ENCODE peak calls at places on chromosomes 6 and 20, in seven cellular contexts. W is heart left ventricle; B is ascending aorta; K is small intestine; P is HCT116; A is right atrium auricular region; D is CD8-positive, alpha-beta T cell. S is an unnamed sample. For H3K4me1, the result is how much of the 10 kb centered on the place peaks cover.

GRCh38 chr20:63092660-63093215 is 86.0 kb upstream of the BHLHE23 start:
- DNase-seq in K (no peak), W (no peak), B (peak), A (no peak), P (no peak), D (no peak), S (peak)

GRCh38 chr6:64811145-64811544 is 895.9 kb downstream of the EYS start:
- DNase-seq in P (no peak), K (no peak), D (no peak), B (no peak), A (no peak), W (no peak), S (no peak)

GRCh38 chr6:148974351-148974750 is 227.5 kb downstream of the UST start:
- DNase-seq in W (no peak), P (no peak), A (no peak), K (no peak), D (no peak), B (no peak), S (no peak)

GRCh38 chr20:47468290-47469050 is 33.2 kb upstream of the NCOA3 start:
- DNase-seq in B (no peak), A (no peak), K (peak), P (no peak), D (no peak), W (no peak), S (no peak)

GRCh38 chr20:10540636-10541493 is 105.8 kb downstream of the SLX4IP start:
- DNase-seq in W (no peak), K (peak), A (no peak), B (no peak), P (peak), D (no peak), S (no peak)

GRCh38 chr6:140480852-140481251 is 1106.4 kb upstream of the CITED2 start:
- DNase-seq in P (no peak), D (no peak), K (no peak), A (no peak), W (peak), B (no peak), S (no peak)

GRCh38 chr6:30626484-30627366 is at the start of gene ATAT1:
- DNase-seq in B (peak), W (peak), K (peak), D (peak), P (peak), A (peak), S (peak)

GRCh38 chr6:124963416-124964083 is 1.3 kb downstream of the RNF217 start:
- DNase-seq in W (no peak), D (no peak), B (no peak), P (no peak), K (peak), A (no peak), S (peak)

GRCh38 chr6:133761706-133762105 is 127.2 kb upstream of the TCF21 start:
- DNase-seq in A (no peak), K (no peak), W (no peak), D (no peak), B (no peak), P (no peak), S (no peak)

GRCh38 chr20:57102160-57102559 is 164.3 kb downstream of the BMP7 start:
- DNase-seq in D (no peak), W (no peak), P (no peak), A (no peak), B (no peak), K (no peak), S (no peak)

GRCh38 chr6:11210386-11211138 is 21.9 kb downstream of the NEDD9 start:
- DNase-seq in D (no peak), P (no peak), W (no peak), B (no peak), A (no peak), K (no peak), S (peak)

GRCh38 chr6:116444991-116445566 is 16.1 kb upstream of the CALHM6 start:
- DNase-seq in A (no peak), P (no peak), D (no peak), K (no peak), B (no peak), W (no peak), S (no peak)

GRCh38 chr20:8534368-8534767 is 402.3 kb downstream of the PLCB1 start:
- DNase-seq in P (no peak), D (no peak), K (no peak), B (no peak), W (no peak), A (no peak), S (peak)

GRCh38 chr6:13152804-13153203 is 175.5 kb downstream of the TBC1D7 start:
- DNase-seq in P (no peak), W (no peak), B (no peak), K (no peak), A (no peak), D (no peak), S (peak)

GRCh38 chr6:22613695-22614094 is 44.3 kb downstream of the HDGFL1 start:
- DNase-seq in K (no peak), B (no peak), A (no peak), P (no peak), W (no peak), D (no peak), S (peak)

GRCh38 chr6:9646346-9647042 is 768.4 kb downstream of the TFAP2A start:
- DNase-seq in D (no peak), A (peak), P (no peak), B (no peak), K (no peak), W (peak), S (no peak)

GRCh38 chr20:38252292-38253288 is 7.9 kb downstream of the KIAA1755 start:
- DNase-seq in B (peak), W (no peak), K (no peak), P (no peak), A (no peak), D (no peak), S (no peak)

GRCh38 chr6:105051941-105052471 is 95.1 kb downstream of the LIN28B start:
- DNase-seq in A (no peak), P (no peak), D (no peak), B (no peak), W (no peak), K (no peak), S (no peak)

GRCh38 chr6:44304282-44305199 is 8.6 kb downstream of the AARS2 start:
- DNase-seq in D (peak), B (no peak), A (no peak), W (no peak), P (peak), K (peak), S (peak)

GRCh38 chr6:84243240-84243639 is 15.8 kb upstream of the CEP162 start:
- DNase-seq in P (no peak), K (no peak), B (no peak), W (no peak), A (no peak), D (no peak), S (no peak)

GRCh38 chr6:16496982-16497823 is 258.8 kb downstream of the GMPR start:
- DNase-seq in W (peak), P (no peak), K (no peak), B (no peak), D (no peak), A (no peak), S (no peak)

GRCh38 chr20:44414346-44414714 is 58.8 kb downstream of the HNF4A start:
- DNase-seq in B (no peak), W (no peak), D (no peak), A (no peak), K (no peak), P (no peak), S (no peak)

GRCh38 chr6:139984317-139984716 is 609.9 kb upstream of the CITED2 start:
- DNase-seq in K (no peak), D (no peak), B (no peak), W (no peak), A (no peak), P (no peak), S (no peak)

GRCh38 chr6:41917528-41917927 is 3.4 kb downstream of the MED20 start:
- DNase-seq in A (no peak), K (no peak), W (no peak), D (no peak), P (peak), B (no peak), S (no peak)

DNA sequence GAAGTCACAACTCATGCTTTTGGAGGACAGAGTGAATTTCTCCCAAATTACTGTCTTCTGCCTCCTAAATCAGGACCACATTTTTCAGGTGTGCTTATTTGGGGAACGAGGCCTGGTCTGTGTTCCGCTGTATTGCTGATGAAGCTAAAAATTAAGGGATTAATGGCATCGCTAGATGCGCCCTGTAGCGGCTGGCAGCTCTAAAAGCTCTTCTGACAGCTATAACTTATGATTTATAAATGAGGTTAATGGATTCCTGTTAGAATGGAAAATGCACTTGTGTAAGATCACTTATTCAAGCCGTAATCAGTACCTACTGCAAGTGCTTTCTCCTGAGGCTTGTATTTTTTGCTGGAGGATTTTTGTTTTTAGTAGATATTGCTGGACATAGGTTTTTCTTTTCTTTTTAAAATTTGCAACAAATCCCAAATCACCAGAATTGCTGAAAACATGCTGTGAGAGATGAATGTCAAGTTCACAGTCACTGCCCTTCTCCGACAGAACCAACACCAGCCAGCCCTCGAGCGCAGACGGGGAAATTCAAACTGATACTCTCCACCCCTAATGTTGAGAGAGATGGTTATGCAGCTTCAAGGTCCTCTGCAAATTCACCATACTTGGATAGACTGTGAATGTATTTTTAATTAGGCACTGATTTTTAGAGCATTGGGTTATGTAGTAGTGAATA is 49.1 kb downstream of the AKAP12 start:
- DNase-seq in W (no peak), P (no peak), B (no peak), A (no peak), D (no peak), K (no peak), S (no peak)
- H3K4me3 ChIP-seq in W (no peak), P (no peak), B (no peak), A (no peak), D (no peak), K (no peak), S (no peak)

DNA sequence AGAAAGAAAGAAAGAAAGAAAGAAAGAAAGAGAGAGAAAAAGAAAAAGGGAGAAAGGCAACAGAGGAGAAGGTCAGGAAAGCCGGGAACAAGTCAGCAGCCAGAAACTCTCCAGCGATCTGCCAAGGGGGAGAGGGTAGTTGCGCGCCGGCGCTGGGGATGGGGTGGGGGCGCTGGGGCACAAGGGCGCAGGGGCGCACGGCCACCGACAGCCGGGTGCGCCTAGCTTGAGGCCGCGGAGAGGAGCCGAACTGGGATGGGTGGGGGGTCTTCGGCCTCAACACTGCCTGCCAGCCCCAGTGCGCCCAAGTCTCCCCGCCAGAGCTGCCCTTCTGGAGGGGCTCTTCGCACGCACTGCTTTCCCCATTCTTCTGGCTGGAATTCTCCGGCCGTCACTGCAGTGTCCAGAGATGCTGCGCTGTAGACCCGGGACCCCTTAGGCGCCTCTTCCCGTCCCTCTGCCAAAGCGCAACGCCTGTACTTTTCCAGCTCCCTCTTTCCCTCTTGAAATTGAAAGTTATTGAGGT is 429 bp upstream of the RSPO3 start:
- DNase-seq in B (no peak), D (no peak), K (no peak), A (no peak), P (no peak), W (no peak), S (no peak)
- H3K27ac ChIP-seq in B (no peak), D (no peak), K (no peak), A (no peak), P (no peak), W (no peak), S (no peak)

GRCh38 chr20:36546111-36546736 is 4.9 kb downstream of the MYL9 start:
- DNase-seq in D (no peak), A (no peak), B (no peak), K (no peak), W (no peak), P (no peak), S (no peak)
- H3K4me1 ChIP-seq in D (under half), A (under half), B (under half), K (under half), W (under half), P (under half), S (under half)

DNA sequence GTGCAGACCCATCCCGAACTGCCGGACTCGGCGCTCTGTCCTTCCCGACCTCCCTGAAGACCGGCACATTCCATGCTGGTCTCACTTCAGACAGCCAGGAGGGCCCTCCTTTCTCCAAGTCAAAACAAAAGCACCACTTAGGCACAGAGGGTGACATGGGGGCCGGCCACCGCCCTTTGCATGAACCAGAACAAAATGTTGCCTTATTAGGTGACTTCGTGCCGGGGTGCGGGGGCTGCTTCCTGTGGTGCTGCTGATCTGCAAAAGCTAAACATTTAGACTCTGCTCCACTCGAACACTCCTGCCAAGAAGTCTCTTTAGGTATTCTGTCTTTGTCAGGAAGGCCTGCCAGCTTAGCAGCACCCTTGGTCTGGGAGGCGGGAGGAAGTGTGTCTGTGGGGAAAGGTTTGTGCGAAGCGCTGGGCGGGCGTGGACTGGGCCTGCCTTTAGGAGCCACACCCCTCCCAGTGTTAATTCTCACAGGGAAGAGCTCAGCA is 133.8 kb downstream of the SMOC2 start:
- DNase-seq in P (peak), A (peak), K (peak), D (no peak), W (peak), B (peak), S (no peak)
- H3K4me3 ChIP-seq in P (no peak), A (no peak), K (no peak), D (no peak), W (no peak), B (peak), S (no peak)

DNA sequence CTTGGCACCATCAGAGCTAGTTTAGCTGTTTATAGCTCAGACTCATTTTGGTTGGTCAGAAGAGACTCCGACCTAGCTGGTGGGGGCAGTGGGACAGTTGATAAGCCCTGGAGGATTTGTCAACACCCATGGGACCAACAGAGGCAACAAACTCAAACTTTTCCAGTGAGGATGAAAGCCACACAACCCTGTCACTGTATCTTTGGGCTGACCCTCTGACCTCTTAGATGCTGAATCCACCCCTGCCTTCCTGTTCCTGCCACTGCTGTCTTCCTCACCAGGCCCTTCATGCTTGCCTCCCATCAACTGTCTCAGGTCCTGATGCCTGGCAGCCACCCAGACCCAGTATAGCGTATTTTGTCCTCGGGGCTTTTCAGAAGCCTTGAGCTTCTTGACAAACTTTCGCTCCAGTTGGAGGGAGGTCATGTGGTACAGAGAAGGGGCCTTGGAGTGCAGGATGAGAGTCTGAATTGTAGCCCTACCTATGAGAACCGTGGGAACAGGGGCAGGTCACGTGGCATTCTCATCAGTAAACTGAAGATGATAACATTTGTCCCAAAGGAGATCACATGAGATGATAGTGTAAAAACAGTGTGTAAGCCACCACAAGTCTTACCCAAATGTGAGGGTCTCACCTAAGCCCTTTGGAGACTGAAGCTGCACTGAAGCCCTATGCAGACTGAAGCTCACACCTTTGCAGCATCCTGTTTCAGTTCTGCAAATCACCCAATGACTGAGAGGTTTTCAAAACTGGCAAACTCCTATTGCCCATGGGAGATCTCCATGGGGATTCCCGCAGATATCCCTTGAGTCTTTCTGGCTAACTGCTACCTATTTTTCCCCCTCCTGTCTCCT is 72.0 kb upstream of the F13A1 start:
- DNase-seq in K (no peak), B (no peak), D (no peak), A (no peak), W (no peak), P (no peak), S (no peak)
- H3K27ac ChIP-seq in K (no peak), B (no peak), D (no peak), A (no peak), W (no peak), P (no peak), S (no peak)

GRCh38 chr6:24900917-24901697 is 34.7 kb downstream of the RIPOR2 start:
- DNase-seq in A (no peak), D (no peak), K (no peak), B (no peak), W (no peak), P (no peak), S (no peak)

GRCh38 chr6:24905485-24905884 is 30.3 kb downstream of the RIPOR2 start:
- DNase-seq in D (no peak), P (no peak), W (no peak), A (no peak), K (no peak), B (no peak), S (no peak)

GRCh38 chr6:24902782-24903181 is 33.0 kb downstream of the RIPOR2 start:
- DNase-seq in B (no peak), D (no peak), K (no peak), A (no peak), W (no peak), P (peak), S (no peak)

GRCh38 chr6:24901698-24902328 is 33.9 kb downstream of the RIPOR2 start:
- DNase-seq in P (no peak), W (no peak), K (no peak), B (no peak), A (no peak), D (no peak), S (no peak)

GRCh38 chr6:24903681-24904080 is 32.1 kb downstream of the RIPOR2 start:
- DNase-seq in A (no peak), K (no peak), P (no peak), D (no peak), W (no peak), B (no peak), S (peak)
- H3K4me1 ChIP-seq in A (under half), K (under half), P (under half), D (half or more), W (under half), B (under half), S (under half)

S was measured in SJCRH30.